ENCODE peak calls at places on chromosome 12, in six cellular contexts. One of them, this sample, is unnamed. For H3K4me1 and H3K36me3, the result is how much of the 10 kb centered on the place peaks cover.

GRCh38 chr12:2958432-2959193 is 584 bp upstream of the TEAD4 start:
- DNase-seq in ovary: peak
- DNase-seq in CD8-positive, alpha-beta T cell: no peak
- DNase-seq in IMR-90: peak
- DNase-seq in naive thymus-derived CD4-positive, alpha-beta T cell: no peak
- DNase-seq in endodermal cell: peak
- DNase-seq in this sample: no peak

GRCh38 chr12:10365716-10366433 is 24.0 kb downstream of the KLRK1 start:
- DNase-seq in endodermal cell: peak
- DNase-seq in naive thymus-derived CD4-positive, alpha-beta T cell: no peak
- DNase-seq in IMR-90: peak
- DNase-seq in CD8-positive, alpha-beta T cell: no peak
- DNase-seq in ovary: no peak
- DNase-seq in this sample: no peak

GRCh38 chr12:30257614-30258013 is 438.1 kb downstream of the IPO8 start:
- DNase-seq in naive thymus-derived CD4-positive, alpha-beta T cell: no peak
- DNase-seq in ovary: no peak
- DNase-seq in CD8-positive, alpha-beta T cell: no peak
- DNase-seq in endodermal cell: no peak
- DNase-seq in IMR-90: no peak
- DNase-seq in this sample: no peak

GRCh38 chr12:89345830-89346740 is 6.2 kb downstream of the DUSP6 start:
- DNase-seq in naive thymus-derived CD4-positive, alpha-beta T cell: no peak
- DNase-seq in ovary: no peak
- DNase-seq in endodermal cell: peak
- DNase-seq in CD8-positive, alpha-beta T cell: no peak
- DNase-seq in IMR-90: peak
- DNase-seq in this sample: peak

GRCh38 chr12:123096159-123096558 is 54.7 kb downstream of the PITPNM2 start:
- DNase-seq in naive thymus-derived CD4-positive, alpha-beta T cell: no peak
- DNase-seq in IMR-90: no peak
- DNase-seq in endodermal cell: no peak
- DNase-seq in ovary: no peak
- DNase-seq in CD8-positive, alpha-beta T cell: no peak
- DNase-seq in this sample: no peak

GRCh38 chr12:95701722-95702418 is 88.7 kb downstream of the NTN4 start:
- DNase-seq in IMR-90: no peak
- DNase-seq in naive thymus-derived CD4-positive, alpha-beta T cell: no peak
- DNase-seq in CD8-positive, alpha-beta T cell: no peak
- DNase-seq in endodermal cell: no peak
- DNase-seq in ovary: no peak
- DNase-seq in this sample: no peak

GRCh38 chr12:46303039-46303666 is 34.3 kb upstream of the SLC38A1 start:
- DNase-seq in endodermal cell: peak
- DNase-seq in IMR-90: peak
- DNase-seq in ovary: no peak
- DNase-seq in naive thymus-derived CD4-positive, alpha-beta T cell: peak
- DNase-seq in CD8-positive, alpha-beta T cell: peak
- DNase-seq in this sample: peak

GRCh38 chr12:16939871-16940306 is 333.9 kb upstream of the LMO3 start:
- DNase-seq in IMR-90: peak
- DNase-seq in CD8-positive, alpha-beta T cell: no peak
- DNase-seq in naive thymus-derived CD4-positive, alpha-beta T cell: no peak
- DNase-seq in endodermal cell: peak
- DNase-seq in ovary: no peak
- DNase-seq in this sample: no peak

GRCh38 chr12:54018608-54018984 is 9.6 kb upstream of the HOXC6 start:
- DNase-seq in ovary: peak
- DNase-seq in IMR-90: no peak
- DNase-seq in CD8-positive, alpha-beta T cell: no peak
- DNase-seq in endodermal cell: peak
- DNase-seq in naive thymus-derived CD4-positive, alpha-beta T cell: no peak
- DNase-seq in this sample: no peak

GRCh38 chr12:44972746-44973421 is 78.0 kb downstream of the DBX2 start:
- DNase-seq in CD8-positive, alpha-beta T cell: no peak
- DNase-seq in endodermal cell: peak
- DNase-seq in ovary: no peak
- DNase-seq in naive thymus-derived CD4-positive, alpha-beta T cell: no peak
- DNase-seq in IMR-90: no peak
- DNase-seq in this sample: no peak

GRCh38 chr12:122964439-122965257 is 1.6 kb downstream of the ABCB9 start:
- DNase-seq in endodermal cell: peak
- DNase-seq in CD8-positive, alpha-beta T cell: no peak
- DNase-seq in IMR-90: no peak
- DNase-seq in naive thymus-derived CD4-positive, alpha-beta T cell: no peak
- DNase-seq in ovary: no peak
- DNase-seq in this sample: no peak

GRCh38 chr12:90514325-90514724 is 440.7 kb downstream of the CCER1 start:
- DNase-seq in CD8-positive, alpha-beta T cell: no peak
- DNase-seq in endodermal cell: no peak
- DNase-seq in naive thymus-derived CD4-positive, alpha-beta T cell: no peak
- DNase-seq in IMR-90: peak
- DNase-seq in ovary: no peak
- DNase-seq in this sample: no peak

GRCh38 chr12:26422839-26423398 is 227.5 kb downstream of the SSPN start:
- DNase-seq in IMR-90: no peak
- DNase-seq in CD8-positive, alpha-beta T cell: no peak
- DNase-seq in naive thymus-derived CD4-positive, alpha-beta T cell: no peak
- DNase-seq in ovary: no peak
- DNase-seq in endodermal cell: no peak
- DNase-seq in this sample: no peak

GRCh38 chr12:88111074-88111652 is 30.7 kb downstream of the CEP290 start:
- DNase-seq in IMR-90: peak
- DNase-seq in endodermal cell: no peak
- DNase-seq in naive thymus-derived CD4-positive, alpha-beta T cell: no peak
- DNase-seq in CD8-positive, alpha-beta T cell: no peak
- DNase-seq in ovary: no peak
- DNase-seq in this sample: no peak

GRCh38 chr12:96398422-96399080 is 1.7 kb downstream of the CDK17 start:
- DNase-seq in endodermal cell: no peak
- DNase-seq in ovary: no peak
- DNase-seq in IMR-90: peak
- DNase-seq in CD8-positive, alpha-beta T cell: no peak
- DNase-seq in naive thymus-derived CD4-positive, alpha-beta T cell: no peak
- DNase-seq in this sample: no peak

GRCh38 chr12:115572440-115572839 is 705.1 kb downstream of the MED13L start:
- DNase-seq in endodermal cell: no peak
- DNase-seq in ovary: no peak
- DNase-seq in CD8-positive, alpha-beta T cell: no peak
- DNase-seq in naive thymus-derived CD4-positive, alpha-beta T cell: no peak
- DNase-seq in IMR-90: peak
- DNase-seq in this sample: no peak

GRCh38 chr12:2944401-2945047 is 14.7 kb upstream of the TEAD4 start:
- DNase-seq in IMR-90: peak
- DNase-seq in endodermal cell: peak
- DNase-seq in CD8-positive, alpha-beta T cell: peak
- DNase-seq in ovary: peak
- DNase-seq in naive thymus-derived CD4-positive, alpha-beta T cell: peak
- DNase-seq in this sample: peak

GRCh38 chr12:66232258-66232657 is 43.2 kb downstream of the IRAK3 start:
- DNase-seq in naive thymus-derived CD4-positive, alpha-beta T cell: no peak
- DNase-seq in CD8-positive, alpha-beta T cell: no peak
- DNase-seq in ovary: no peak
- DNase-seq in IMR-90: no peak
- DNase-seq in endodermal cell: no peak
- DNase-seq in this sample: no peak

GRCh38 chr12:21642707-21643389 is 14.8 kb downstream of the LDHB start:
- DNase-seq in IMR-90: peak
- DNase-seq in endodermal cell: no peak
- DNase-seq in ovary: no peak
- DNase-seq in naive thymus-derived CD4-positive, alpha-beta T cell: no peak
- DNase-seq in CD8-positive, alpha-beta T cell: no peak
- DNase-seq in this sample: no peak
- H3K4me3 ChIP-seq in IMR-90: no peak
- H3K4me3 ChIP-seq in endodermal cell: peak
- H3K4me3 ChIP-seq in ovary: no peak
- H3K4me3 ChIP-seq in naive thymus-derived CD4-positive, alpha-beta T cell: no peak
- H3K4me3 ChIP-seq in CD8-positive, alpha-beta T cell: no peak
- H3K4me3 ChIP-seq in this sample: no peak

GRCh38 chr12:27866382-27867101 is 86.5 kb upstream of the MANSC4 start:
- DNase-seq in IMR-90: peak
- DNase-seq in ovary: no peak
- DNase-seq in endodermal cell: no peak
- DNase-seq in naive thymus-derived CD4-positive, alpha-beta T cell: no peak
- DNase-seq in CD8-positive, alpha-beta T cell: no peak
- DNase-seq in this sample: no peak

GRCh38 chr12:27859648-27860047 is 79.6 kb upstream of the MANSC4 start:
- DNase-seq in endodermal cell: no peak
- DNase-seq in ovary: no peak
- DNase-seq in IMR-90: no peak
- DNase-seq in naive thymus-derived CD4-positive, alpha-beta T cell: no peak
- DNase-seq in CD8-positive, alpha-beta T cell: no peak
- DNase-seq in this sample: no peak

GRCh38 chr12:27864521-27864920 is 84.5 kb upstream of the MANSC4 start:
- DNase-seq in endodermal cell: no peak
- DNase-seq in CD8-positive, alpha-beta T cell: no peak
- DNase-seq in naive thymus-derived CD4-positive, alpha-beta T cell: no peak
- DNase-seq in IMR-90: peak
- DNase-seq in ovary: no peak
- DNase-seq in this sample: no peak

GRCh38 chr12:27865421-27865820 is 85.4 kb upstream of the MANSC4 start:
- DNase-seq in IMR-90: peak
- DNase-seq in naive thymus-derived CD4-positive, alpha-beta T cell: no peak
- DNase-seq in endodermal cell: no peak
- DNase-seq in CD8-positive, alpha-beta T cell: no peak
- DNase-seq in ovary: no peak
- DNase-seq in this sample: no peak

GRCh38 chr12:27861428-27862167 is 81.6 kb upstream of the MANSC4 start:
- DNase-seq in CD8-positive, alpha-beta T cell: no peak
- DNase-seq in naive thymus-derived CD4-positive, alpha-beta T cell: no peak
- DNase-seq in ovary: peak
- DNase-seq in IMR-90: peak
- DNase-seq in endodermal cell: no peak
- DNase-seq in this sample: no peak
- H3K4me1 ChIP-seq in CD8-positive, alpha-beta T cell: under half
- H3K4me1 ChIP-seq in naive thymus-derived CD4-positive, alpha-beta T cell: under half
- H3K4me1 ChIP-seq in ovary: under half
- H3K4me1 ChIP-seq in IMR-90: under half
- H3K4me1 ChIP-seq in endodermal cell: under half
- H3K4me1 ChIP-seq in this sample: under half

GRCh38 chr12:9237286-9237685 is 29.1 kb upstream of the PZP start:
- DNase-seq in ovary: no peak
- DNase-seq in naive thymus-derived CD4-positive, alpha-beta T cell: no peak
- DNase-seq in endodermal cell: no peak
- DNase-seq in CD8-positive, alpha-beta T cell: no peak
- DNase-seq in IMR-90: no peak
- DNase-seq in this sample: no peak
- H3K36me3 ChIP-seq in ovary: under half
- H3K36me3 ChIP-seq in naive thymus-derived CD4-positive, alpha-beta T cell: under half
- H3K36me3 ChIP-seq in endodermal cell: under half
- H3K36me3 ChIP-seq in CD8-positive, alpha-beta T cell: under half
- H3K36me3 ChIP-seq in IMR-90: under half
- H3K36me3 ChIP-seq in this sample: under half

DNA sequence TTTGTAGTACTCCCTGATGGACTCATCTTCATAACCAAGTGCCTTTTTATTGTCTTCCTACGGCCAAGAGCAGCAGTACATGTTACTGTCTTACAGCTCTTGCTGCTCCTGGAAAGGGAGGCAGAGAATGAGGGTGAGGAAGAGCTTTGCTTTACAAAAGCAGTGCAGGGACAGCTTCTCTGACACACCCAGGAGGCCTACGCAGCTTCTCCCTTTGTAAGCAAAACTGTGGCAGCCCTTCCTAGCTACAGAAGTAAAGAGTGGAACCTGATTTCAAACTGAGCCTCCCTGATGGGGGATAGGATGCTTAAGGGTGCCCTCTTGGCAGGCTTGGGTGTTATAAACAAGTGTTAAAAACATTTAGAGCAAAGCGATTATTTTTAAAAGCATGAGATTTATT is 18.6 kb downstream of the MYRFL start:
- DNase-seq in endodermal cell: no peak
- DNase-seq in naive thymus-derived CD4-positive, alpha-beta T cell: no peak
- DNase-seq in ovary: no peak
- DNase-seq in CD8-positive, alpha-beta T cell: no peak
- DNase-seq in IMR-90: no peak
- DNase-seq in this sample: no peak
- H3K4me3 ChIP-seq in endodermal cell: no peak
- H3K4me3 ChIP-seq in naive thymus-derived CD4-positive, alpha-beta T cell: no peak
- H3K4me3 ChIP-seq in ovary: no peak
- H3K4me3 ChIP-seq in CD8-positive, alpha-beta T cell: no peak
- H3K4me3 ChIP-seq in IMR-90: no peak
- H3K4me3 ChIP-seq in this sample: no peak

GRCh38 chr12:60014441-60014840 is 418.6 kb downstream of the SLC16A7 start:
- DNase-seq in IMR-90: no peak
- DNase-seq in endodermal cell: no peak
- DNase-seq in ovary: no peak
- DNase-seq in CD8-positive, alpha-beta T cell: no peak
- DNase-seq in naive thymus-derived CD4-positive, alpha-beta T cell: no peak
- DNase-seq in this sample: no peak

GRCh38 chr12:60012659-60013058 is 416.8 kb downstream of the SLC16A7 start:
- DNase-seq in IMR-90: no peak
- DNase-seq in endodermal cell: no peak
- DNase-seq in CD8-positive, alpha-beta T cell: no peak
- DNase-seq in ovary: no peak
- DNase-seq in naive thymus-derived CD4-positive, alpha-beta T cell: no peak
- DNase-seq in this sample: no peak
- H3K4me1 ChIP-seq in IMR-90: under half
- H3K4me1 ChIP-seq in endodermal cell: under half
- H3K4me1 ChIP-seq in CD8-positive, alpha-beta T cell: under half
- H3K4me1 ChIP-seq in ovary: under half
- H3K4me1 ChIP-seq in naive thymus-derived CD4-positive, alpha-beta T cell: under half
- H3K4me1 ChIP-seq in this sample: under half

GRCh38 chr12:56616924-56617323 is 13.2 kb downstream of the BAZ2A start:
- DNase-seq in CD8-positive, alpha-beta T cell: no peak
- DNase-seq in naive thymus-derived CD4-positive, alpha-beta T cell: no peak
- DNase-seq in endodermal cell: no peak
- DNase-seq in ovary: no peak
- DNase-seq in IMR-90: no peak
- DNase-seq in this sample: no peak
- H3K36me3 ChIP-seq in CD8-positive, alpha-beta T cell: under half
- H3K36me3 ChIP-seq in naive thymus-derived CD4-positive, alpha-beta T cell: half or more
- H3K36me3 ChIP-seq in endodermal cell: half or more
- H3K36me3 ChIP-seq in ovary: under half
- H3K36me3 ChIP-seq in IMR-90: half or more
- H3K36me3 ChIP-seq in this sample: half or more

DNA sequence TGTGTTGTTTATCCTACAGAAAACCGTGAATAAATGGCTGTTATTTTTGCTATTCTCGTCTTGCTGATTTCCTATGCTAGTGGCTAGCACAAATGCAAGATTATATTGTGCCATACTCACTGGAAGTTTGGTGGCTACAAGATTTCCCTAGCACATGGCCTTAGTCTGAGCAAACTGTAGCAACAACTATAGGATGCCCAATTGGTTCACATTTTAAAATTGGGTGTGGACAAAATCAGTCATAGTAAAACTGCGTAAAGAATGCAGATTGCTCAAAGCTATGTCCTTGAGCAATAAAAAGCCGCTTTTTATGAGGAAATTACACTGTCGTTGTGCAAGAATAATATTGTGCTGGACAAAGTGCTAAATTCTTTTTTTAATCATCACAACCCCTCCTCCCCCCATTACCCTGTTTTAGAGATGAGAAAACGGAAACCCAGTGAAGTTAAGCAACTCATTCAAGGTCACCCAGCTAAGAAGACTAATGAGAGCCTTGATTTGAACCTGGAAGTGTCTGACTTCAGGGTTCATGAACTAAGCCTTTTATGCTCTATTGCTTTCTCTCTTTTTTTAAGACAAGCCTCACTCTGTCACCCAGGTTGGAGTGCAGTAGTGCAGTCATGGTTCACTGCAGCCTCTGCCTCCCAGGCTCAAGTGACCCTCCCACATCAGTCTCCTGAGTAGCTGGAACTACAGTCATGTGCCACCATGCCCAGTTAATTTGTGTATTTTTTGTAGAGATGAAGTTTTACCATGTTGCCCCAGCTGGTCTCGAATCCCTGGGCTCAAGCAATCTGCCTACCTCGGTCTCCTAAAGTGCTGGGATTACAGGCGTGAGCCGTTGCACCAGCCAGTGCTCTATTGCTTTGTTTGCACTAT is 73.6 kb downstream of the SRGAP1 start:
- DNase-seq in endodermal cell: no peak
- DNase-seq in IMR-90: peak
- DNase-seq in CD8-positive, alpha-beta T cell: no peak
- DNase-seq in ovary: no peak
- DNase-seq in naive thymus-derived CD4-positive, alpha-beta T cell: no peak
- DNase-seq in this sample: no peak
- H3K4me3 ChIP-seq in endodermal cell: no peak
- H3K4me3 ChIP-seq in IMR-90: no peak
- H3K4me3 ChIP-seq in CD8-positive, alpha-beta T cell: no peak
- H3K4me3 ChIP-seq in ovary: no peak
- H3K4me3 ChIP-seq in naive thymus-derived CD4-positive, alpha-beta T cell: no peak
- H3K4me3 ChIP-seq in this sample: no peak

This sample was measured in CD8-positive, alpha-beta memory T cell.